ENCODE peak calls at places on chromosome 19, in five cellular contexts. U is IMR-90, L is trophoblast cell, J is H1, Z is H9. X is an unnamed sample.

GRCh38 chr19:53555352-53555751 is 17.4 kb downstream of the ZNF331 start:
- DNase-seq in U (no peak), L (no peak), J (no peak), Z (no peak), X (no peak)

GRCh38 chr19:23071087-23071511 is 45.7 kb upstream of the ZNF730 start:
- DNase-seq in U (peak; percentile 3), L (peak; percentile 60), J (no peak), Z (peak; percentile 24), X (no peak)

GRCh38 chr19:58274771-58275199 is 4.0 kb upstream of the ZNF8 start:
- DNase-seq in U (peak; percentile 35), L (no peak), J (no peak), Z (no peak), X (no peak)

GRCh38 chr19:37979547-37980082 is 72.6 kb downstream of the SIPA1L3 start:
- DNase-seq in U (no peak), L (peak; percentile 30), J (no peak), Z (no peak), X (no peak)

GRCh38 chr19:38173324-38174041 is 50.5 kb downstream of the DPF1 start:
- DNase-seq in U (peak; percentile 36), L (no peak), J (no peak), Z (no peak), X (no peak)

GRCh38 chr19:38210458-38210987 is 13.5 kb downstream of the DPF1 start:
- DNase-seq in U (peak; percentile 28), L (no peak), J (peak; percentile 90), Z (peak; percentile 92), X (peak; percentile 91)

GRCh38 chr19:46674416-46675178 is 13.6 kb upstream of the DACT3 start:
- DNase-seq in U (peak; percentile 7), L (no peak), J (peak; percentile 84), Z (peak; percentile 94), X (peak; percentile 87)

GRCh38 chr19:58361900-58362271 is 665 bp downstream of the ZNF497 start:
- DNase-seq in U (peak; percentile 47), L (no peak), J (no peak), Z (no peak), X (peak; percentile 80)

GRCh38 chr19:55041627-55042343 is 3.7 kb upstream of the GP6 start:
- DNase-seq in U (no peak), L (no peak), J (no peak), Z (no peak), X (no peak)

GRCh38 chr19:55383789-55384575 is at the start of gene TMEM238:
- DNase-seq in U (peak; percentile 70), L (peak; percentile 71), J (peak; percentile 72), Z (peak; percentile 64), X (peak; percentile 78)

GRCh38 chr19:37669336-37669963 is 14.2 kb upstream of the ZFP30 start:
- DNase-seq in U (no peak), L (peak; percentile 75), J (no peak), Z (no peak), X (peak; percentile 30)

GRCh38 chr19:6312018-6312417 is 21.4 kb downstream of the ACER1 start:
- DNase-seq in U (no peak), L (no peak), J (no peak), Z (peak; percentile 44), X (no peak)

GRCh38 chr19:49475995-49476880 is 2.2 kb downstream of the FLT3LG start:
- DNase-seq in U (no peak), L (peak; percentile 61), J (peak; percentile 93), Z (peak; percentile 96), X (peak; percentile 93)
- H3K4ac ChIP-seq in U (no peak overlapping the region), L (no peak overlapping the region), J (no peak overlapping the region), Z (no peak overlapping the region), X (no peak overlapping the region)

DNA sequence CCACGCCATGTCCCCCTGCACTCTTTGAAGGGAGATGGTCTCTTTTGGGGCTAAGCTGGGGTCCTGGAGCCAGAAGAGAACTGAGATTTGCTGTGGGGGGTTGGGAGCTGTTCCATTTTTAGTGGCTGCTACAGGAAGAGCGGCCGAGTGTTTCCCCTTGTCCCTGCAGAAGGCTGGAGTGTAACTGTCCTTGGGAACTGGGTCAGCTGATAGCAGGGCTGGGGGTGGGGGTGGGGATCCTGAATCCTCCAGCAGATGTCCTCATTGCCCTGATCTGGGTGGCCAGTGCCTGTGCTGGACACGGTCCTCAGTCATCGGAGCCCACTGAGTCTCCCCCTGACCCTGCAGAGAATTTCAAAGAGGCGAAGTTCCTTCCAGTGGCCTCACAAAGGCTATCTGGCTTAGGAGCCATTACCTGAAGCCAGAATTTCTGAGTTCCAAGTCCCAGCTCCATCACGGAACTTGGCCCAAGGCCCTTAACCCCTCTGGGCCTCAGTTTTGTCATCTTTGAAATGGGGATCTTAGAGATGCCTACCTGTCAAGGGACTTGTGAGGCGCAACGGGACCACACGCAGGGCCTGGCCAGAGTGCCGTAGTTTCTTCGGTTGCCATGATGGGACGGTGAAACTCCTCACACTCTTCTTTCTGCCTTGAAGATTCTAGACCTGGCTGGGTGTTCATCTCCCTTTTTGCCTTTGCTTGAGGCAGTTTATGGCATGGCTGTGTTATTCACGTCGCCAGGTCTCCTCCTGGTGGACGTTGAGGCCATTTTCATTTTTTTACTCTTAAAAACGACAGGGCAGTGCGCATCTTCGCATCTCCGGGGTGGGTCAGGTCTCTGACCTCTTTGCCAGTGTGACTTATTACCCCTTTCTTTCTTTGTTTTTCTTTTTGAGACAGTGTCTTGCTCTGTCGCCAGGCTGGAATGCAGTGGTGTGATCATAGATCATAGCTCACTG is 51.9 kb downstream of the DNM2 start:
- DNase-seq in U (peak; percentile 26), L (peak; percentile 88), J (no peak), Z (no peak), X (peak; percentile 54)
- H3K4ac ChIP-seq in U (no peak overlapping the region), L (no peak overlapping the region), J (no peak overlapping the region), Z (no peak overlapping the region), X (no peak overlapping the region)

DNA sequence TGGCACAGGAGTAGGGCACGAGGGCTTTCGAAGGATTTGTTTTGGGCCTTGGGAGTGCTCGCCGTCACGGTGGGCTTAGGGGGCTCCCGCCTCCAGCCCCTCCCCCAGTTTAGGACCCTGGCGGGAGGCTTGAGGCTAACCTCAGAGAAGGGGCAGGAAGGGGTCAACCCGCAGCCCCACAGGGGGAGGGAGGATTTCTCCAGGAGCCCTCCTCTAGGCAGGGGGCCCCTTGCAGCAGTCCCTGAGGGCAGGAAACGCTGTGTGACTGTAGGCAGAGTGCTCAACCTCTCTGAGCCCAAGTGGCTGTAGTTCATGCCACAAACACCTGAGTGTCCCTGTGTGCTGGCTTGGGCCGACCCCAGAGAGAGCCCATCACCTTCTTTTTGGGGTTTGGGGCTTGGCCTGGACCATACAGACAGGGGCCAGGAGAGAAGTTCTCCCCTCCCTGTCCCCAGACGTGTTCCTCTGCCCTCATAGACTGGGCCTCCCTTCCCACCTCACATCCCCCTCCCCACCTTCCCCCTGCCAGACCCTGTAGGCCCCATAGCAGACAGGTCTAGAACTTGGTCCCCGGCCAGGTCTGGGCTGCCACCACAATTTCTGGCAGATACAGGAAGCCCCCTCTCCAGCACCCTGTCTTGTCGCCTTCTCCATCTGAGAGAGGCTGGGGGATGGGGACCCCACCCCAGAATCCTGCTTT is 8.1 kb downstream of the ISYNA1 start:
- DNase-seq in U (no peak), L (no peak), J (no peak), Z (no peak), X (peak; percentile 51)
- H3K4ac ChIP-seq in U (peak overlapping the region; percentile 18), L (peak overlapping the region; percentile 34), J (no peak overlapping the region), Z (no peak overlapping the region), X (peak overlapping the region; percentile 5)

GRCh38 chr19:12939292-12939606 is 840 bp downstream of the CALR start:
- DNase-seq in U (peak; percentile 66), L (peak; percentile 39), J (no peak), Z (no peak), X (peak; percentile 21)

GRCh38 chr19:12938536-12939291 is at the start of gene CALR:
- DNase-seq in U (no peak), L (peak; percentile 64), J (no peak), Z (no peak), X (peak; percentile 53)

GRCh38 chr19:12936582-12936981 is 1.8 kb upstream of the CALR start:
- DNase-seq in U (no peak), L (no peak), J (no peak), Z (no peak), X (no peak)

GRCh38 chr19:12937243-12938053 is 961 bp upstream of the CALR start:
- DNase-seq in U (no peak), L (peak; percentile 34), J (peak; percentile 77), Z (peak; percentile 77), X (peak; percentile 90)

GRCh38 chr19:12938054-12938535 is 314 bp upstream of the CALR start:
- DNase-seq in U (peak; percentile 99), L (peak; percentile 100), J (peak; percentile 98), Z (peak; percentile 98), X (peak; percentile 99)
- H3K4ac ChIP-seq in U (peak overlapping the region; percentile 54), L (peak overlapping the region; percentile 93), J (peak overlapping the region; percentile 88), Z (no peak overlapping the region), X (peak overlapping the region; percentile 92)

GRCh38 chr19:19488875-19489690 is 26.3 kb downstream of the TSSK6 start:
- DNase-seq in U (peak; percentile 96), L (peak; percentile 86), J (peak; percentile 87), Z (peak; percentile 91), X (peak; percentile 100)
- H3K4ac ChIP-seq in U (peak overlapping the region; percentile 96), L (peak overlapping the region; percentile 20), J (no peak overlapping the region), Z (no peak overlapping the region), X (no peak overlapping the region)

GRCh38 chr19:49216076-49216475 is 58.5 kb downstream of the TRPM4 start:
- DNase-seq in U (peak; percentile 57), L (peak; percentile 25), J (no peak), Z (no peak), X (peak; percentile 14)
- H3K4ac ChIP-seq in U (no peak overlapping the region), L (no peak overlapping the region), J (no peak overlapping the region), Z (no peak overlapping the region), X (no peak overlapping the region)

GRCh38 chr19:40411125-40411842 is 1.9 kb downstream of the PRX start:
- DNase-seq in U (no peak), L (no peak), J (no peak), Z (no peak), X (no peak)

GRCh38 chr19:40411958-40412499 is 1.1 kb downstream of the PRX start:
- DNase-seq in U (no peak), L (no peak), J (no peak), Z (no peak), X (no peak)

GRCh38 chr19:40403262-40403984 is 9.8 kb downstream of the PRX start:
- DNase-seq in U (peak; percentile 84), L (peak; percentile 85), J (peak; percentile 100), Z (peak; percentile 98), X (peak; percentile 97)

GRCh38 chr19:40410030-40410389 is 3.2 kb downstream of the PRX start:
- DNase-seq in U (no peak), L (no peak), J (no peak), Z (peak; percentile 67), X (no peak)

GRCh38 chr19:40407714-40408600 is 5.2 kb downstream of the PRX start:
- DNase-seq in U (no peak), L (no peak), J (no peak), Z (peak; percentile 30), X (no peak)
- H3K4ac ChIP-seq in U (no peak overlapping the region), L (no peak overlapping the region), J (no peak overlapping the region), Z (no peak overlapping the region), X (no peak overlapping the region)

GRCh38 chr19:1247747-1248453 is 483 bp upstream of the MIDN start:
- DNase-seq in U (peak; percentile 70), L (peak; percentile 72), J (peak; percentile 91), Z (peak; percentile 75), X (peak; percentile 71)
- H3K4ac ChIP-seq in U (peak overlapping the region; percentile 90), L (peak overlapping the region; percentile 72), J (peak overlapping the region; percentile 28), Z (no peak overlapping the region), X (no peak overlapping the region)

GRCh38 chr19:3366761-3367571 is 583 bp downstream of the NFIC start:
- DNase-seq in U (no peak), L (no peak), J (peak; percentile 77), Z (no peak), X (peak; percentile 37)
- H3K4ac ChIP-seq in U (peak overlapping the region; percentile 96), L (no peak overlapping the region), J (no peak overlapping the region), Z (no peak overlapping the region), X (no peak overlapping the region)

X was measured in mesendoderm.